ENCODE peak calls at places on chromosomes 5 and 9, in seven cellular contexts. O is GM12891, M is H1, F is SK-N-SH, T is GM12878, G is K562, X is HepG2. H is an unnamed sample.

GRCh38 chr5:107553063-107553676 is 117.6 kb downstream of the EFNA5 start:
- DNase-seq in M (no peak), G (no peak), T (no peak), X (no peak), O (no peak), F (no peak), H (no peak)

GRCh38 chr9:35904966-35905781 is 828 bp upstream of the HRCT1 start:
- DNase-seq in O (no peak), T (no peak), X (no peak), F (no peak), M (no peak), G (no peak), H (no peak)

GRCh38 chr9:87567047-87567446 is 69.4 kb downstream of the DAPK1 start:
- DNase-seq in T (no peak), O (no peak), M (no peak), F (peak; percentile 74), X (no peak), G (no peak), H (no peak)

GRCh38 chr5:19733612-19734495 is 254.1 kb downstream of the CDH18 start:
- DNase-seq in F (no peak), O (no peak), X (no peak), T (no peak), M (peak; percentile 17), G (no peak), H (no peak)

GRCh38 chr9:135448570-135449180 is 30.9 kb upstream of the PPP1R26 start:
- DNase-seq in O (no peak), X (no peak), G (peak; percentile 29), M (no peak), T (no peak), F (peak; percentile 9), H (no peak)

GRCh38 chr9:25350011-25350410 is 328.2 kb downstream of the TUSC1 start:
- DNase-seq in T (no peak), M (no peak), F (peak; percentile 9), G (no peak), X (no peak), O (no peak), H (no peak)

GRCh38 chr5:78002690-78003089 is 226.6 kb upstream of the TBCA start:
- DNase-seq in M (no peak), F (no peak), T (no peak), G (no peak), O (no peak), X (no peak), H (no peak)

GRCh38 chr9:136949239-136949816 is 2.7 kb upstream of the LCN12 start:
- DNase-seq in G (no peak), F (no peak), M (no peak), O (no peak), X (peak; percentile 49), T (no peak), H (no peak)

GRCh38 chr5:119678351-119679028 is 49.1 kb downstream of the FAM170A start:
- DNase-seq in T (no peak), M (no peak), X (no peak), F (no peak), O (no peak), G (no peak), H (no peak)

GRCh38 chr5:128538249-128539037 is 398 bp upstream of the FBN2 start:
- DNase-seq in F (peak; percentile 16), O (no peak), X (no peak), G (no peak), M (peak; percentile 49), T (no peak), H (no peak)

GRCh38 chr5:102767864-102768263 is 12.8 kb downstream of the PAM start:
- DNase-seq in O (no peak), T (no peak), F (no peak), G (no peak), X (no peak), M (no peak), H (no peak)

GRCh38 chr9:89475891-89476440 is 21.9 kb downstream of the SEMA4D start:
- DNase-seq in T (no peak), G (no peak), X (no peak), M (no peak), O (no peak), F (no peak), H (no peak)

GRCh38 chr5:56910123-56910951 is 941 bp downstream of the SETD9 start:
- DNase-seq in M (no peak), X (peak; percentile 61), F (peak; percentile 36), G (peak; percentile 68), T (no peak), O (no peak), H (peak; percentile 13)

GRCh38 chr5:96868603-96869371 is 7.5 kb upstream of the ERAP2 start:
- DNase-seq in X (peak; percentile 62), T (no peak), O (no peak), M (no peak), G (peak; percentile 70), F (peak; percentile 32), H (no peak)

GRCh38 chr9:108831496-108832178 is 24.1 kb downstream of the ACTL7B start:
- DNase-seq in O (no peak), F (no peak), T (no peak), X (no peak), M (no peak), G (no peak), H (no peak)

GRCh38 chr5:26833596-26833995 is 204.8 kb downstream of the CDH9 start:
- DNase-seq in X (no peak), F (no peak), T (no peak), G (no peak), M (no peak), O (no peak), H (no peak)

GRCh38 chr5:16131878-16132277 is 47.7 kb downstream of the MARCHF11 start:
- DNase-seq in M (no peak), F (no peak), X (no peak), O (no peak), G (no peak), T (no peak), H (no peak)

GRCh38 chr5:16128944-16129343 is 50.6 kb downstream of the MARCHF11 start:
- DNase-seq in O (no peak), T (no peak), F (no peak), X (no peak), G (no peak), M (no peak), H (no peak)

DNA sequence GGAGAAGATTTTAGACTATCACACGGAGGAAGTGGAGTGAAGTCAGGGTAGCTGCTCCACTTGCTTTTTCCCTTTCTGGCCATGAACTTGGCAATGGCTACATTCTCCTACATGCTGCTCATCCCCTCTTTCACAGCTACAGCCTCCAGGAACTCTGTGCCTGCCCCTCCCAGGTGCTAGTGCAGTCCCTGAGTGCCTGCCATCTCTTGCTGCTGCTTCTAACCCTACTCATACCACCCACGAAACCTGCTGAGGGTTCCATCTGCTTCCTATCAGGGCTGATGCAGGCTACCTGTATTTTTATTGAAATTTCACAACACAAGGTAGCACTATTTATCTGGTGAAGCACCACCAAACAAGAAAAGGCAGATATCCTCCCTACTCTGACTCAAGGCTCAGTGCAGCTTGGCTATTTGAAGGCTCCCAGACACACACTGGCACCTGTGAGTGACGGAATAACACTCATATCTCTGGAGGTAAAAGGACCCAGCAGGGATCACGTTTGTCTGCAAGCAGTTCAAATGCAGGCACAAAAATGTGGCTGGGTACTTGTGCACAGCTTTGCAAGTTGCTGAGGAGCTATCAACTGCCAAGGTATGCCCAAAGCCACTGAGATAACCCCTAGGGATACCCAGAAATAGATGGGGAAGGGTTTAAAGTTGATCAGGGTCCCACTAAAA is 51.6 kb downstream of the MARCHF11 start:
- DNase-seq in M (no peak), T (no peak), G (no peak), O (no peak), F (no peak), X (no peak), H (no peak)
- TF ChIP-seq POLR2AphosphoS5 in M (no peak), T (no peak), G (no peak), O (no peak), F (no peak), X (no peak), H (no peak)

GRCh38 chr5:1865486-1865885 is 17.2 kb downstream of the IRX4 start:
- DNase-seq in O (no peak), M (no peak), F (no peak), G (no peak), T (no peak), X (no peak), H (no peak)

GRCh38 chr5:1867815-1868143 is 14.9 kb downstream of the IRX4 start:
- DNase-seq in G (no peak), O (no peak), T (no peak), M (no peak), X (no peak), F (no peak), H (no peak)

GRCh38 chr5:1865948-1866347 is 16.8 kb downstream of the IRX4 start:
- DNase-seq in X (no peak), T (no peak), O (no peak), G (no peak), F (no peak), M (no peak), H (no peak)

GRCh38 chr5:1868886-1869285 is 13.8 kb downstream of the IRX4 start:
- DNase-seq in T (no peak), O (no peak), M (no peak), X (no peak), F (no peak), G (no peak), H (no peak)

DNA sequence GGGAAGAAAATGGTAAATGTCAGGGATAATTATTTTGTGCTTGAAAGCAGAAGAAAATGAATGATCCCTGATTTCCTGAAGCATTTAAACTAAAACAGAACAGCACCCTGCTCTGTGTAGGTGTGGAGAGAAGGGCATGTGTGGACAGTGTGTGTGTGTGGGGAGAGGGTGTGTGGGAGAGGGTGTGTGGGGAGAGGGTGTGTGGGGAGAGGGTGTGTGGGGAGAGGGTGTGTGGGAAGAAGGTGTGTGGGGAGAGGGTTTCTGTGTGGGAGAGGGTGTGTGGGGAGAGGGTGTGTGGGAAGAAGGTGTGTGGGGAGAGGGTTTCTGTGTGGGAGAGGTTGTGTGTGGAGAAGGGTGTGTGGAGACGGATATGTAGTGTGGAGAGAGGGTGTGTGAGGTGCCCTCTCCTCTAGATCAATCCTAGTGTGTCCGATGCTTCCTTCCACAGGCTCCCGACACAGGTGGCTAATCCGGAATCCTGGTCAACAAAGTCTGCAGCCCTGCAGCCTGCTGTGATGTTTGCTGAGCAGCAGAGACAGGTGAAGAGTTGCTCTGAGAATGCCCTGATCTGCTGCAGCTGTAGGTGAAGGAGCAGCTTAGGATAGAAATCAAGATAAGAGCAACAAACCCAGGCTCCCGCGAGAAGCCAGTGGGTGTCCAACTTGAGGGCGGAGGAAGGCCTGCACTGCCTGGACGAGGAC is 15.5 kb downstream of the IRX4 start:
- DNase-seq in F (no peak), T (no peak), O (no peak), X (no peak), G (no peak), M (no peak), H (no peak)
- TF ChIP-seq TAF1 in F (no peak), T (no peak), O (no peak), X (no peak), G (no peak), M (no peak), H (no peak)

DNA sequence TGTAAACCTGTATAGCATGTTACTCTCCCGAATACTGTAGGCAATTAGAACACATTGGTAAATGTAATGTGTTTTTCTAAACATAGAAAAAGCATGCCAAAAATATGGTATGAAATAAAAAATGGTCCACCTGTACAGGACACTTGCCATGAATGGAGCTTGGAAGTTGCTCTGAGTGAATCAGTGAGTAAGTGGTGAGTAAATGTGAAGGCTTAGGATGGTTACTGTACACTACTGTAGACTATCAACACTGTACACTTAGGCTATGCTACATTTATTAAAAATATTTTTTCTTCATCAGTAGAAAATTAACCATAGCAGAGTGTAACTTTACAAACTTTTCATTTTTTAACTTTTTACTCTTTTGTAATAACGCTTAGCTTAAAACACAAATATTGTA is 41.9 kb downstream of the INSYN2B start:
- DNase-seq in X (no peak), M (no peak), T (no peak), F (no peak), G (no peak), O (no peak), H (no peak)
- TF ChIP-seq POLR2AphosphoS5 in X (no peak), M (no peak), T (no peak), F (no peak), G (no peak), O (no peak), H (no peak)

GRCh38 chr9:72442212-72442607 is 77.2 kb upstream of the ZFAND5 start:
- DNase-seq in T (no peak), O (no peak), M (no peak), G (no peak), X (peak; percentile 41), F (no peak), H (no peak)
- TF ChIP-seq TAF1 in T (no peak), O (no peak), M (no peak), G (no peak), X (no peak), F (no peak), H (no peak)